ENCODE peak calls at places on chromosomes 16 and 17, in five cellular contexts. One of them, this sample, is unnamed.
A peak's percentile ranks its signal among the peaks of the same experiment; 100 is the strongest.

GRCh38 chr17:48767263-48767774 is 38.8 kb upstream of the HOXB13 start:
- DNase-seq in PC-3: peak; percentile 37
- DNase-seq in IMR-90: no peak
- DNase-seq in uterus: no peak
- DNase-seq in CD8-positive, alpha-beta T cell: no peak
- DNase-seq in this sample: no peak

GRCh38 chr17:76005263-76006149 is 4.9 kb downstream of the CDK3 start:
- DNase-seq in IMR-90: peak; percentile 63
- DNase-seq in PC-3: peak; percentile 93
- DNase-seq in CD8-positive, alpha-beta T cell: peak; percentile 86
- DNase-seq in uterus: peak; percentile 79
- DNase-seq in this sample: peak; percentile 63

GRCh38 chr16:69762843-69763556 is 868 bp downstream of the WWP2 start:
- DNase-seq in CD8-positive, alpha-beta T cell: no peak
- DNase-seq in uterus: no peak
- DNase-seq in IMR-90: peak; percentile 49
- DNase-seq in PC-3: peak; percentile 21
- DNase-seq in this sample: no peak

GRCh38 chr17:82938486-82939212 is 98.8 kb upstream of the ZNF750 start:
- DNase-seq in PC-3: no peak
- DNase-seq in uterus: no peak
- DNase-seq in CD8-positive, alpha-beta T cell: no peak
- DNase-seq in IMR-90: no peak
- DNase-seq in this sample: no peak

GRCh38 chr17:44110823-44111633 is 12.4 kb downstream of the HDAC5 start:
- DNase-seq in PC-3: peak; percentile 88
- DNase-seq in IMR-90: peak; percentile 86
- DNase-seq in CD8-positive, alpha-beta T cell: peak; percentile 62
- DNase-seq in uterus: peak; percentile 99
- DNase-seq in this sample: peak; percentile 92

GRCh38 chr16:88915639-88916327 is 49.3 kb upstream of the PABPN1L start:
- DNase-seq in PC-3: no peak
- DNase-seq in CD8-positive, alpha-beta T cell: no peak
- DNase-seq in uterus: no peak
- DNase-seq in IMR-90: no peak
- DNase-seq in this sample: no peak

GRCh38 chr16:16992986-16993783 is 477.6 kb downstream of the XYLT1 start:
- DNase-seq in IMR-90: no peak
- DNase-seq in PC-3: no peak
- DNase-seq in CD8-positive, alpha-beta T cell: peak; percentile 32
- DNase-seq in uterus: no peak
- DNase-seq in this sample: no peak

GRCh38 chr17:38703742-38704644 is 1.1 kb upstream of the MLLT6 start:
- DNase-seq in CD8-positive, alpha-beta T cell: peak; percentile 77
- DNase-seq in uterus: peak; percentile 79
- DNase-seq in IMR-90: no peak
- DNase-seq in PC-3: peak; percentile 88
- DNase-seq in this sample: peak; percentile 38

GRCh38 chr16:74563828-74564263 is 43.1 kb downstream of the GLG1 start:
- DNase-seq in CD8-positive, alpha-beta T cell: no peak
- DNase-seq in uterus: no peak
- DNase-seq in PC-3: peak; percentile 47
- DNase-seq in IMR-90: peak; percentile 43
- DNase-seq in this sample: no peak

GRCh38 chr17:68534714-68535113 is 22.5 kb downstream of the PRKAR1A start:
- DNase-seq in CD8-positive, alpha-beta T cell: no peak
- DNase-seq in uterus: no peak
- DNase-seq in PC-3: peak; percentile 83
- DNase-seq in IMR-90: no peak
- DNase-seq in this sample: no peak

GRCh38 chr17:42517516-42517915 is 18.5 kb upstream of the NAGLU start:
- DNase-seq in PC-3: no peak
- DNase-seq in IMR-90: peak; percentile 92
- DNase-seq in CD8-positive, alpha-beta T cell: peak; percentile 85
- DNase-seq in uterus: peak; percentile 95
- DNase-seq in this sample: peak; percentile 96

GRCh38 chr16:89456412-89456811 is 33.9 kb downstream of the ANKRD11 start:
- DNase-seq in PC-3: peak; percentile 7
- DNase-seq in uterus: no peak
- DNase-seq in CD8-positive, alpha-beta T cell: no peak
- DNase-seq in IMR-90: no peak
- DNase-seq in this sample: no peak

GRCh38 chr17:8757189-8757588 is 1.2 kb downstream of the SPDYE4 start:
- DNase-seq in CD8-positive, alpha-beta T cell: no peak
- DNase-seq in uterus: no peak
- DNase-seq in PC-3: no peak
- DNase-seq in IMR-90: no peak
- DNase-seq in this sample: no peak

GRCh38 chr16:30565526-30565925 is 6.0 kb downstream of the ZNF688 start:
- DNase-seq in CD8-positive, alpha-beta T cell: no peak
- DNase-seq in IMR-90: no peak
- DNase-seq in uterus: no peak
- DNase-seq in PC-3: no peak
- DNase-seq in this sample: no peak

GRCh38 chr17:78315355-78316114 is 44.3 kb downstream of the SOCS3 start:
- DNase-seq in IMR-90: peak; percentile 92
- DNase-seq in PC-3: peak; percentile 99
- DNase-seq in CD8-positive, alpha-beta T cell: peak; percentile 60
- DNase-seq in uterus: peak; percentile 86
- DNase-seq in this sample: peak; percentile 95

GRCh38 chr16:78487471-78487870 is 388.0 kb downstream of the WWOX start:
- DNase-seq in IMR-90: no peak
- DNase-seq in uterus: no peak
- DNase-seq in PC-3: no peak
- DNase-seq in CD8-positive, alpha-beta T cell: no peak
- DNase-seq in this sample: no peak

GRCh38 chr17:27577124-27577761 is 53.7 kb upstream of the LGALS9 start:
- DNase-seq in IMR-90: peak; percentile 82
- DNase-seq in uterus: no peak
- DNase-seq in CD8-positive, alpha-beta T cell: no peak
- DNase-seq in PC-3: peak; percentile 59
- DNase-seq in this sample: peak; percentile 77

GRCh38 chr16:4015991-4016325 is 100.3 kb downstream of the ADCY9 start:
- DNase-seq in IMR-90: no peak
- DNase-seq in PC-3: no peak
- DNase-seq in CD8-positive, alpha-beta T cell: no peak
- DNase-seq in uterus: no peak
- DNase-seq in this sample: no peak

GRCh38 chr17:35359396-35359795 is 14.0 kb downstream of the SLFN11 start:
- DNase-seq in IMR-90: no peak
- DNase-seq in uterus: no peak
- DNase-seq in PC-3: no peak
- DNase-seq in CD8-positive, alpha-beta T cell: no peak
- DNase-seq in this sample: no peak

GRCh38 chr17:38881600-38882191 is 11.8 kb downstream of the LASP1 start:
- DNase-seq in uterus: peak; percentile 85
- DNase-seq in IMR-90: peak; percentile 48
- DNase-seq in PC-3: no peak
- DNase-seq in CD8-positive, alpha-beta T cell: peak; percentile 52
- DNase-seq in this sample: peak; percentile 47

GRCh38 chr17:50578173-50578572 is 17.7 kb downstream of the CACNA1G start:
- DNase-seq in CD8-positive, alpha-beta T cell: no peak
- DNase-seq in PC-3: no peak
- DNase-seq in IMR-90: no peak
- DNase-seq in uterus: no peak
- DNase-seq in this sample: no peak

DNA sequence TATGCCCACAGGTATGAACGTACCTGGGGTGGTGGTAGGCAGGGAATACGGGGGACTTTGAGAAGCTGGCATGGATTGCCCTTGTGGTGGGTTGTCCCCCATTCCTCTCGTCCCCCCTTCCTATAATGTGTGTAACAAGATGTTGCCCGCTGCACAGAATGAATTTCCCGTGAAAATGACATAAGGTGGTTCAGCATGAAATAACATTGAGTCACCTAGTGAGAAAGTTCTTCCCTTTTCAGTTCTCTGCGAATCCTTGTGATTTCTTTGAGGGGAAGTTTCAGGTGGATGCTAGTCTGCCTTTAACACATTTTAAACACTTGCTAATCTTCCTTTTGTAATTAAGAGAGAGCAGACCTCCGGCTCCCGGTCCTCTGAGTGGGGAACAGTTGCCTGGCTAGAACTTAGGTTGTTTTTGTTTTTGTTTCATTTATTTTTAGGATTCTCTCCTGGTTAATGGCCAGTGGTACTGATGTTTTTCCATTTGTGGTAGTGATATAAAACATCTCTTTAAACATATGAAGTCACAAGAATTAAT is 58.9 kb downstream of the RAP1GAP2 start:
- DNase-seq in IMR-90: peak; percentile 34
- DNase-seq in CD8-positive, alpha-beta T cell: no peak
- DNase-seq in uterus: no peak
- DNase-seq in PC-3: peak; percentile 42
- DNase-seq in this sample: no peak
- H3K27me3 ChIP-seq in IMR-90: no peaks in the 10 kb centered on the region
- H3K27me3 ChIP-seq in CD8-positive, alpha-beta T cell: peaks cover 12% of the 10 kb centered on the region
- H3K27me3 ChIP-seq in uterus: no peaks in the 10 kb centered on the region
- H3K27me3 ChIP-seq in PC-3: no peaks in the 10 kb centered on the region
- H3K27me3 ChIP-seq in this sample: no peaks in the 10 kb centered on the region

GRCh38 chr17:47731396-47731795 is 1.6 kb upstream of the TBX21 start:
- DNase-seq in uterus: no peak
- DNase-seq in PC-3: no peak
- DNase-seq in IMR-90: no peak
- DNase-seq in CD8-positive, alpha-beta T cell: no peak
- DNase-seq in this sample: no peak
- H3K27me3 ChIP-seq in uterus: peaks cover 3% of the 10 kb centered on the region
- H3K27me3 ChIP-seq in PC-3: no peaks in the 10 kb centered on the region
- H3K27me3 ChIP-seq in IMR-90: peaks cover 94% of the 10 kb centered on the region
- H3K27me3 ChIP-seq in CD8-positive, alpha-beta T cell: no peaks in the 10 kb centered on the region
- H3K27me3 ChIP-seq in this sample: peaks cover 35% of the 10 kb centered on the region

DNA sequence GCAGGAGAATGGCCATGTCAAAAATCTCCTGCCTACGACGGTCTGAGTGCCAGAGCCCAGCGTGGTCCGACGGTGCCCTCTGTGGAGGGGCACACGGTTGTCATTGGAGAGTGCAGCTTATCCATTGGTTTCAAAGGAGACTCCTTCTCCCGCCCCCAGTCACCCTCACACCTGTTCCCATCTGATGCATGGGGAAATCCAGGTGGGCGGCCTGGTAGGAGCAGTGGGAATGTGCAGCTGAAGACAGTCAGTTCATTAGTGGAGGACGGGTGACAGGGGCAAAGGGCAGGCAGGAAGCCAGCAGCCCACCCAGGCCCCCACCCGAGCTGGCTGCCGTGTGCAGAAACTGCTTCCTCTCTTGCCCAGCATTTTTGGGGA is 162.3 kb downstream of the IRF8 start:
- DNase-seq in IMR-90: no peak
- DNase-seq in uterus: no peak
- DNase-seq in CD8-positive, alpha-beta T cell: no peak
- DNase-seq in PC-3: no peak
- DNase-seq in this sample: no peak
- H3K27me3 ChIP-seq in IMR-90: peaks cover 40% of the 10 kb centered on the region
- H3K27me3 ChIP-seq in uterus: no peaks in the 10 kb centered on the region
- H3K27me3 ChIP-seq in CD8-positive, alpha-beta T cell: no peaks in the 10 kb centered on the region
- H3K27me3 ChIP-seq in PC-3: peaks cover 52% of the 10 kb centered on the region
- H3K27me3 ChIP-seq in this sample: peaks cover 6% of the 10 kb centered on the region

GRCh38 chr17:66983414-66984021 is 19.0 kb downstream of the CACNG4 start:
- DNase-seq in PC-3: no peak
- DNase-seq in IMR-90: no peak
- DNase-seq in uterus: no peak
- DNase-seq in CD8-positive, alpha-beta T cell: no peak
- DNase-seq in this sample: peak; percentile 68

GRCh38 chr17:66985338-66985737 is 20.8 kb downstream of the CACNG4 start:
- DNase-seq in IMR-90: no peak
- DNase-seq in CD8-positive, alpha-beta T cell: no peak
- DNase-seq in uterus: no peak
- DNase-seq in PC-3: no peak
- DNase-seq in this sample: no peak

GRCh38 chr17:66986659-66987058 is 22.2 kb downstream of the CACNG4 start:
- DNase-seq in CD8-positive, alpha-beta T cell: no peak
- DNase-seq in uterus: no peak
- DNase-seq in IMR-90: no peak
- DNase-seq in PC-3: no peak
- DNase-seq in this sample: no peak

GRCh38 chr17:66985838-66986237 is 21.3 kb downstream of the CACNG4 start:
- DNase-seq in CD8-positive, alpha-beta T cell: no peak
- DNase-seq in IMR-90: no peak
- DNase-seq in uterus: no peak
- DNase-seq in PC-3: no peak
- DNase-seq in this sample: no peak

GRCh38 chr17:66984730-66985129 is 20.2 kb downstream of the CACNG4 start:
- DNase-seq in CD8-positive, alpha-beta T cell: no peak
- DNase-seq in IMR-90: no peak
- DNase-seq in PC-3: no peak
- DNase-seq in uterus: no peak
- DNase-seq in this sample: no peak
- H3K27me3 ChIP-seq in CD8-positive, alpha-beta T cell: no peaks in the 10 kb centered on the region
- H3K27me3 ChIP-seq in IMR-90: peaks cover 56% of the 10 kb centered on the region
- H3K27me3 ChIP-seq in PC-3: peaks cover 34% of the 10 kb centered on the region
- H3K27me3 ChIP-seq in uterus: no peaks in the 10 kb centered on the region
- H3K27me3 ChIP-seq in this sample: peaks cover 7% of the 10 kb centered on the region

GRCh38 chr17:81059026-81059425 is 24.1 kb downstream of the BAIAP2 start:
- DNase-seq in uterus: no peak
- DNase-seq in IMR-90: no peak
- DNase-seq in CD8-positive, alpha-beta T cell: no peak
- DNase-seq in PC-3: no peak
- DNase-seq in this sample: no peak

GRCh38 chr17:81062014-81062413 is 27.1 kb downstream of the BAIAP2 start:
- DNase-seq in uterus: no peak
- DNase-seq in PC-3: no peak
- DNase-seq in CD8-positive, alpha-beta T cell: no peak
- DNase-seq in IMR-90: no peak
- DNase-seq in this sample: no peak

GRCh38 chr17:81063488-81064093 is 28.6 kb downstream of the BAIAP2 start:
- DNase-seq in CD8-positive, alpha-beta T cell: no peak
- DNase-seq in IMR-90: no peak
- DNase-seq in PC-3: no peak
- DNase-seq in uterus: no peak
- DNase-seq in this sample: no peak

GRCh38 chr17:81060416-81060815 is 25.5 kb downstream of the BAIAP2 start:
- DNase-seq in PC-3: no peak
- DNase-seq in CD8-positive, alpha-beta T cell: no peak
- DNase-seq in uterus: no peak
- DNase-seq in IMR-90: no peak
- DNase-seq in this sample: no peak

DNA sequence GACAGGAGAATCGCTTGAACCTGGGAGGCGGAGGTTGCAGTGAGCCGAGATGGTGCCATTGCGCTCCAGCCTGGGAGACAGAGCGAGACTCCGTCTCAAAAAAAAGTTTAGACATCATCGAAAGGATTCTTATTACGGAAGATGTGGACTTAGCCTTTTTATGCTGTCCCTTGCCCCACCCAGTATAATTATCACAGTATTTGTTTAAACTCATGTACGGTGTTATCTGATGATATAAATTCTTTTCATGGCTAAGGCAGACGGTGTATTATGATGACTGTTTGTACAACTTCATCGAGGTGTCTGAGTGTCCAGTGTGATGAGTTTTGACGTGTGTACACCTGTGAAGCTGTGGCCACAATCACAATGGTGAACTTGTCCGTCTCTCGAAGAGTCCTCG is 26.1 kb downstream of the BAIAP2 start:
- DNase-seq in PC-3: no peak
- DNase-seq in uterus: no peak
- DNase-seq in CD8-positive, alpha-beta T cell: no peak
- DNase-seq in IMR-90: no peak
- DNase-seq in this sample: no peak
- H3K27me3 ChIP-seq in PC-3: no peaks in the 10 kb centered on the region
- H3K27me3 ChIP-seq in uterus: no peaks in the 10 kb centered on the region
- H3K27me3 ChIP-seq in CD8-positive, alpha-beta T cell: no peaks in the 10 kb centered on the region
- H3K27me3 ChIP-seq in IMR-90: no peaks in the 10 kb centered on the region
- H3K27me3 ChIP-seq in this sample: no peaks in the 10 kb centered on the region